ENCODE peak calls at places on chromosomes 13 and 19, in four cellular contexts. V is stimulated activated CD4-positive, alpha-beta T cell treated with anti-CD3 and anti-CD28 coated beads, Interleukin-12 subunit alpha, Interleukin-12 subunit beta, amount 100 ng/mL, for 24 hours; B is hippocampal formation; P is ascending aorta. D is an unnamed sample.

GRCh38 chr13:99221567-99222239 is 21.0 kb downstream of the UBAC2 start:
- DNase-seq in V (no peak), B (no peak), P (no peak), D (no peak)

GRCh38 chr19:41172297-41173164 is 20.5 kb upstream of the CYP2S1 start:
- DNase-seq in V (no peak), B (no peak), P (no peak), D (no peak)

GRCh38 chr19:11279505-11280236 is 16.3 kb upstream of the TSPAN16 start:
- DNase-seq in V (peak), B (no peak), P (no peak), D (no peak)

GRCh38 chr13:114130708-114131580 is 1.5 kb downstream of the RASA3 start:
- DNase-seq in V (peak), B (peak), P (no peak), D (no peak)

GRCh38 chr13:99331881-99332293 is 24.7 kb upstream of the GPR183 start:
- DNase-seq in V (no peak), B (no peak), P (no peak), D (no peak)

GRCh38 chr13:110636053-110636475 is 20.7 kb downstream of the NAXD start:
- DNase-seq in V (no peak), B (no peak), P (no peak), D (no peak)

GRCh38 chr13:92362717-92363116 is 863.9 kb upstream of the GPC6 start:
- DNase-seq in V (no peak), B (no peak), P (no peak), D (no peak)

GRCh38 chr13:99211421-99212035 is 10.9 kb downstream of the UBAC2 start:
- DNase-seq in V (no peak), B (no peak), P (no peak), D (no peak)

GRCh38 chr13:51773515-51773914 is 30.4 kb downstream of the DHRS12 start:
- DNase-seq in V (no peak), B (no peak), P (no peak), D (no peak)

GRCh38 chr13:42615691-42616090 is 41.7 kb downstream of the TNFSF11 start:
- DNase-seq in V (no peak), B (no peak), P (no peak), D (no peak)

GRCh38 chr19:57305056-57305455 is 15.2 kb upstream of the ZNF543 start:
- DNase-seq in V (no peak), B (no peak), P (no peak), D (no peak)

GRCh38 chr13:33279898-33280549 is 5.5 kb downstream of the STARD13 start:
- DNase-seq in V (no peak), B (no peak), P (no peak), D (no peak)

GRCh38 chr19:46776927-46777911 is 11.2 kb downstream of the SLC1A5 start:
- DNase-seq in V (no peak), B (no peak), P (no peak), D (no peak)

GRCh38 chr19:38073806-38074685 is 150.0 kb downstream of the DPF1 start:
- DNase-seq in V (no peak), B (peak), P (no peak), D (no peak)

GRCh38 chr13:94917814-94918213 is 205.5 kb upstream of the SOX21 start:
- DNase-seq in V (no peak), B (no peak), P (no peak), D (no peak)

GRCh38 chr19:32317045-32317444 is 28.4 kb upstream of the ZNF507 start:
- DNase-seq in V (no peak), B (no peak), P (no peak), D (no peak)

GRCh38 chr13:67844544-67844943 is 614.4 kb upstream of the PCDH9 start:
- DNase-seq in V (no peak), B (no peak), P (no peak), D (no peak)

GRCh38 chr19:7605490-7606222 is 10.0 kb downstream of the CAMSAP3 start:
- DNase-seq in V (peak), B (no peak), P (no peak), D (no peak)

GRCh38 chr13:46607768-46608553 is 55.0 kb downstream of the LRCH1 start:
- DNase-seq in V (peak), B (no peak), P (no peak), D (no peak)

GRCh38 chr13:94342436-94343242 is 136.8 kb downstream of the DCT start:
- DNase-seq in V (no peak), B (no peak), P (no peak), D (no peak)

GRCh38 chr13:98504371-98504963 is 72.4 kb downstream of the STK24 start:
- DNase-seq in V (no peak), B (no peak), P (no peak), D (no peak)

GRCh38 chr13:44140146-44140545 is 233.5 kb upstream of the SERP2 start:
- DNase-seq in V (no peak), B (no peak), P (no peak), D (no peak)

GRCh38 chr19:17121736-17122293 is 46.2 kb downstream of the MYO9B start:
- DNase-seq in V (no peak), B (no peak), P (no peak), D (no peak)

GRCh38 chr19:33234092-33234491 is 8.4 kb upstream of the SLC7A10 start:
- DNase-seq in V (no peak), B (no peak), P (no peak), D (no peak)

D was measured in caudate nucleus.